ENCODE peak calls at places on chromosomes 3 and 15, in five cellular contexts. I, Z, P, L and D are unnamed samples.

GRCh38 chr3:128572013-128572412 is 78.6 kb downstream of the RPN1 start:
- DNase-seq in Z (no peak), L (no peak), P (no peak), I (no peak), D (no peak)

GRCh38 chr3:119298565-119298941 is 4.4 kb downstream of the ARHGAP31 start:
- DNase-seq in P (no peak), L (no peak), Z (no peak), I (no peak), D (no peak)

GRCh38 chr3:22685598-22685997 is 517.5 kb upstream of the UBE2E2 start:
- DNase-seq in P (no peak), Z (no peak), L (no peak), I (no peak), D (no peak)

GRCh38 chr3:56775356-56775914 is 26.3 kb downstream of the ARHGEF3 start:
- DNase-seq in L (no peak), P (no peak), Z (no peak), I (no peak), D (no peak)

GRCh38 chr15:78933187-78934062 is 11.4 kb downstream of the CTSH start:
- DNase-seq in P (no peak), L (peak), I (no peak), Z (no peak), D (no peak)

GRCh38 chr3:178059124-178059523 is 477.1 kb upstream of the KCNMB2 start:
- DNase-seq in I (no peak), P (no peak), L (no peak), Z (no peak), D (no peak)

GRCh38 chr3:169699536-169700050 is 36.1 kb upstream of the MECOM start:
- DNase-seq in L (peak), P (peak), I (no peak), Z (no peak), D (no peak)

GRCh38 chr3:89950772-89951171 is 843.4 kb downstream of the EPHA3 start:
- DNase-seq in P (no peak), Z (no peak), L (no peak), I (no peak), D (no peak)

GRCh38 chr15:101068961-101069734 is 150.0 kb downstream of the LRRK1 start:
- DNase-seq in I (no peak), Z (no peak), L (no peak), P (no peak), D (no peak)

GRCh38 chr15:80852676-80853075 is 73.5 kb downstream of the CEMIP start:
- DNase-seq in P (no peak), Z (no peak), L (no peak), I (no peak), D (no peak)

GRCh38 chr15:74540135-74540760 is 772 bp upstream of the ARID3B start:
- DNase-seq in I (no peak), L (no peak), P (no peak), Z (no peak), D (no peak)

GRCh38 chr3:134481166-134481565 is 4.6 kb downstream of the ANAPC13 start:
- DNase-seq in P (no peak), Z (no peak), L (no peak), I (no peak), D (no peak)

GRCh38 chr3:72270072-72270611 is 485.2 kb upstream of the PROK2 start:
- DNase-seq in P (no peak), Z (no peak), I (no peak), L (peak), D (no peak)

GRCh38 chr15:41258706-41259471 is 27.8 kb downstream of the CHP1 start:
- DNase-seq in Z (no peak), P (peak), L (no peak), I (no peak), D (peak)

GRCh38 chr15:70854669-70854976 is 666 bp upstream of the LARP6 start:
- DNase-seq in I (no peak), P (peak), Z (no peak), L (no peak), D (no peak)

GRCh38 chr3:20776717-20777116 is 590.7 kb upstream of the SGO1 start:
- DNase-seq in L (no peak), I (no peak), P (no peak), Z (no peak), D (no peak)

GRCh38 chr3:21839592-21839991 is 88.6 kb upstream of the ZNF385D start:
- DNase-seq in I (no peak), Z (no peak), L (no peak), P (no peak), D (no peak)

GRCh38 chr3:47000922-47001730 is 21.7 kb downstream of the NBEAL2 start:
- DNase-seq in Z (no peak), I (peak), P (no peak), L (no peak), D (no peak)

GRCh38 chr3:114571363-114571762 is 277.5 kb downstream of the TIGIT start:
- DNase-seq in Z (no peak), L (no peak), P (no peak), I (no peak), D (no peak)

GRCh38 chr3:59374812-59375211 is 325.0 kb upstream of the CFAP20DC start:
- DNase-seq in L (no peak), I (no peak), P (no peak), Z (no peak), D (peak)

GRCh38 chr3:155070932-155071387 is 9.2 kb upstream of the MME start:
- DNase-seq in P (no peak), L (no peak), Z (no peak), I (no peak), D (no peak)

GRCh38 chr15:96112018-96112417 is 218.5 kb upstream of the NR2F2 start:
- DNase-seq in I (no peak), Z (no peak), L (no peak), P (no peak), D (no peak)

GRCh38 chr15:56910801-56911200 is 7.6 kb upstream of the TCF12 start:
- DNase-seq in P (no peak), L (no peak), I (no peak), Z (no peak), D (no peak)

GRCh38 chr15:88904257-88904807 is 8.8 kb downstream of the MFGE8 start:
- DNase-seq in Z (no peak), L (no peak), P (no peak), I (no peak), D (no peak)

GRCh38 chr15:100890850-100891249 is 11.2 kb downstream of the ALDH1A3 start:
- DNase-seq in I (no peak), L (no peak), Z (no peak), P (no peak), D (no peak)

GRCh38 chr3:30752961-30753360 is 141.5 kb downstream of the GADL1 start:
- DNase-seq in I (no peak), Z (no peak), P (no peak), L (no peak), D (no peak)

GRCh38 chr15:42012241-42012640 is 8.6 kb downstream of the PLA2G4E start:
- DNase-seq in I (no peak), L (no peak), P (no peak), Z (no peak), D (no peak)

GRCh38 chr15:29864501-29864900 is 42.2 kb upstream of the TJP1 start:
- DNase-seq in I (no peak), P (no peak), L (no peak), Z (no peak), D (no peak)

GRCh38 chr15:46174122-46174521 is 539.3 kb downstream of the SQOR start:
- DNase-seq in I (no peak), P (no peak), Z (no peak), L (no peak), D (no peak)